ENCODE peak calls at places on chromosomes 6 and 20, in nine cellular contexts. One of them, this sample, is unnamed.

GRCh38 chr6:48658910-48659309 is 547.9 kb upstream of the PTCHD4 start:
- DNase-seq in right atrium auricular region: no peak
- DNase-seq in astrocyte: no peak
- DNase-seq in colonic mucosa: no peak
- DNase-seq in PC-9: no peak
- DNase-seq in ascending aorta: no peak
- DNase-seq in neural progenitor cell: no peak
- DNase-seq in upper lobe of left lung: no peak
- DNase-seq in OCI-LY7: no peak
- DNase-seq in this sample: no peak

GRCh38 chr20:35506872-35507638 is 22.4 kb downstream of the C20orf173 start:
- DNase-seq in right atrium auricular region: no peak
- DNase-seq in astrocyte: no peak
- DNase-seq in colonic mucosa: no peak
- DNase-seq in PC-9: peak; percentile 9
- DNase-seq in ascending aorta: no peak
- DNase-seq in neural progenitor cell: no peak
- DNase-seq in upper lobe of left lung: no peak
- DNase-seq in OCI-LY7: no peak
- DNase-seq in this sample: no peak

GRCh38 chr20:4886771-4887527 is 114.4 kb downstream of the SLC23A2 start:
- DNase-seq in right atrium auricular region: no peak
- DNase-seq in astrocyte: no peak
- DNase-seq in colonic mucosa: no peak
- DNase-seq in PC-9: no peak
- DNase-seq in ascending aorta: no peak
- DNase-seq in neural progenitor cell: no peak
- DNase-seq in upper lobe of left lung: no peak
- DNase-seq in OCI-LY7: no peak
- DNase-seq in this sample: no peak

GRCh38 chr6:118892248-118893094 is 1.5 kb upstream of the ASF1A start:
- DNase-seq in right atrium auricular region: no peak
- DNase-seq in astrocyte: peak; percentile 33
- DNase-seq in colonic mucosa: no peak
- DNase-seq in PC-9: no peak
- DNase-seq in ascending aorta: no peak
- DNase-seq in neural progenitor cell: no peak
- DNase-seq in upper lobe of left lung: no peak
- DNase-seq in OCI-LY7: peak; percentile 45
- DNase-seq in this sample: peak; percentile 45

GRCh38 chr20:35013421-35014411 is 58.0 kb downstream of the MYH7B start:
- DNase-seq in right atrium auricular region: peak; percentile 47
- DNase-seq in astrocyte: no peak
- DNase-seq in colonic mucosa: no peak
- DNase-seq in PC-9: no peak
- DNase-seq in ascending aorta: peak; percentile 37
- DNase-seq in neural progenitor cell: no peak
- DNase-seq in upper lobe of left lung: no peak
- DNase-seq in OCI-LY7: no peak
- DNase-seq in this sample: no peak

GRCh38 chr6:167827588-167828324 is 1.0 kb downstream of the AFDN start:
- DNase-seq in right atrium auricular region: no peak
- DNase-seq in astrocyte: no peak
- DNase-seq in colonic mucosa: peak; percentile 66
- DNase-seq in PC-9: peak; percentile 27
- DNase-seq in ascending aorta: peak; percentile 73
- DNase-seq in neural progenitor cell: peak; percentile 77
- DNase-seq in upper lobe of left lung: peak; percentile 37
- DNase-seq in OCI-LY7: peak; percentile 51
- DNase-seq in this sample: peak; percentile 63

GRCh38 chr20:33305591-33306057 is 22.6 kb downstream of the BPIFB1 start:
- DNase-seq in right atrium auricular region: no peak
- DNase-seq in astrocyte: no peak
- DNase-seq in colonic mucosa: no peak
- DNase-seq in PC-9: peak; percentile 37
- DNase-seq in ascending aorta: no peak
- DNase-seq in neural progenitor cell: no peak
- DNase-seq in upper lobe of left lung: no peak
- DNase-seq in OCI-LY7: no peak
- DNase-seq in this sample: no peak

GRCh38 chr6:156029296-156029985 is 573.8 kb upstream of the NOX3 start:
- DNase-seq in right atrium auricular region: no peak
- DNase-seq in astrocyte: no peak
- DNase-seq in colonic mucosa: no peak
- DNase-seq in PC-9: no peak
- DNase-seq in ascending aorta: no peak
- DNase-seq in neural progenitor cell: no peak
- DNase-seq in upper lobe of left lung: no peak
- DNase-seq in OCI-LY7: no peak
- DNase-seq in this sample: no peak

GRCh38 chr6:155351273-155352129 is 37.2 kb upstream of the TFB1M start:
- DNase-seq in right atrium auricular region: no peak
- DNase-seq in astrocyte: no peak
- DNase-seq in colonic mucosa: no peak
- DNase-seq in PC-9: no peak
- DNase-seq in ascending aorta: no peak
- DNase-seq in neural progenitor cell: no peak
- DNase-seq in upper lobe of left lung: no peak
- DNase-seq in OCI-LY7: peak; percentile 79
- DNase-seq in this sample: no peak

GRCh38 chr20:59958626-59959025 is 403 bp downstream of the CDH26 start:
- DNase-seq in right atrium auricular region: no peak
- DNase-seq in astrocyte: no peak
- DNase-seq in colonic mucosa: no peak
- DNase-seq in PC-9: no peak
- DNase-seq in ascending aorta: no peak
- DNase-seq in neural progenitor cell: peak; percentile 21
- DNase-seq in upper lobe of left lung: no peak
- DNase-seq in OCI-LY7: no peak
- DNase-seq in this sample: no peak
- H3K36me3 ChIP-seq in right atrium auricular region: no peaks in the 10 kb centered on the region
- H3K36me3 ChIP-seq in astrocyte: no peaks in the 10 kb centered on the region
- H3K36me3 ChIP-seq in colonic mucosa: no peaks in the 10 kb centered on the region
- H3K36me3 ChIP-seq in PC-9: no peaks in the 10 kb centered on the region
- H3K36me3 ChIP-seq in ascending aorta: no peaks in the 10 kb centered on the region
- H3K36me3 ChIP-seq in neural progenitor cell: no peaks in the 10 kb centered on the region
- H3K36me3 ChIP-seq in upper lobe of left lung: peaks cover 3% of the 10 kb centered on the region
- H3K36me3 ChIP-seq in OCI-LY7: no peaks in the 10 kb centered on the region
- H3K36me3 ChIP-seq in this sample: no peaks in the 10 kb centered on the region

GRCh38 chr6:32559747-32560146 is 29.7 kb upstream of the HLA-DRB5 start:
- DNase-seq in right atrium auricular region: no peak
- DNase-seq in astrocyte: no peak
- DNase-seq in colonic mucosa: no peak
- DNase-seq in PC-9: no peak
- DNase-seq in ascending aorta: no peak
- DNase-seq in neural progenitor cell: no peak
- DNase-seq in upper lobe of left lung: no peak
- DNase-seq in OCI-LY7: no peak
- DNase-seq in this sample: no peak

GRCh38 chr6:32562931-32563330 is 26.7 kb downstream of the HLA-DRB1 start:
- DNase-seq in right atrium auricular region: no peak
- DNase-seq in astrocyte: no peak
- DNase-seq in colonic mucosa: no peak
- DNase-seq in PC-9: no peak
- DNase-seq in ascending aorta: no peak
- DNase-seq in neural progenitor cell: no peak
- DNase-seq in upper lobe of left lung: no peak
- DNase-seq in OCI-LY7: no peak
- DNase-seq in this sample: no peak

GRCh38 chr6:32554269-32554919 is 24.3 kb upstream of the HLA-DRB5 start:
- DNase-seq in right atrium auricular region: no peak
- DNase-seq in astrocyte: no peak
- DNase-seq in colonic mucosa: no peak
- DNase-seq in PC-9: no peak
- DNase-seq in ascending aorta: no peak
- DNase-seq in neural progenitor cell: no peak
- DNase-seq in upper lobe of left lung: no peak
- DNase-seq in OCI-LY7: no peak
- DNase-seq in this sample: no peak

GRCh38 chr6:32553037-32553742 is 23.1 kb upstream of the HLA-DRB5 start:
- DNase-seq in right atrium auricular region: no peak
- DNase-seq in astrocyte: no peak
- DNase-seq in colonic mucosa: no peak
- DNase-seq in PC-9: no peak
- DNase-seq in ascending aorta: no peak
- DNase-seq in neural progenitor cell: no peak
- DNase-seq in upper lobe of left lung: no peak
- DNase-seq in OCI-LY7: no peak
- DNase-seq in this sample: no peak

DNA sequence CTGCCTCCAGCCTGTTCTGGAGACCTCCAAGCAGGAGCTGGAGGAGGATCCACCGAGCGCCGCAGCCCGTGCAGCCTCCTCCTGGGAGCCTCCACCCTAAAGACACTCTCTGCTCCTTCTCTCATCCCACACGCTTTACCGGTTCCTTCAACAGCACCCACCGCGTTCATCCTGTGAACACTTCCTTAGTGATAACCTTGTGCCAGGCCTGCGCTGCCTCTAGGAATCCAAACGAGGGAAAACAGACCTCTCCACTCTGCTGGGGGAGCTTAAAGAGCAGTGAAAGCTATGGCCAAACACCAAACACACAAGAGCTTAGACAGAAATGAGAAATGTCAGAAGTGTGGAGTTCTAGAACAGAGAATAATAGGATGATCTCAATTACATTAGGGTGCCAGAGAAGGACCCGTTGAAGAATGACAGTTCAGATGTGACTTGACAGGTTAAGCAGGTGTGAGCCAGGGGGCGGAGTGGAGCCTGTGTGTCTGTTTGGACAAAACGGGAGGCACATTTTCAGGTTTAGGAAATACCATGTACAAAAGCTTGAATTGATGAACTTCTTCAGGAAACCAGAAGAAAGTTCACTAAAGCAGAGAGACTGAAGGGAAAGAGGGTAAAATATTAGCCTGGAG is 28.5 kb upstream of the HLA-DRB5 start:
- DNase-seq in right atrium auricular region: no peak
- DNase-seq in astrocyte: no peak
- DNase-seq in colonic mucosa: no peak
- DNase-seq in PC-9: no peak
- DNase-seq in ascending aorta: no peak
- DNase-seq in neural progenitor cell: no peak
- DNase-seq in upper lobe of left lung: no peak
- DNase-seq in OCI-LY7: no peak
- DNase-seq in this sample: no peak
- H3K4me1 ChIP-seq in right atrium auricular region: no peaks in the 10 kb centered on the region
- H3K4me1 ChIP-seq in astrocyte: no peaks in the 10 kb centered on the region
- H3K4me1 ChIP-seq in colonic mucosa: no peaks in the 10 kb centered on the region
- H3K4me1 ChIP-seq in PC-9: no peaks in the 10 kb centered on the region
- H3K4me1 ChIP-seq in ascending aorta: no peaks in the 10 kb centered on the region
- H3K4me1 ChIP-seq in neural progenitor cell: no peaks in the 10 kb centered on the region
- H3K4me1 ChIP-seq in upper lobe of left lung: no peaks in the 10 kb centered on the region
- H3K4me1 ChIP-seq in OCI-LY7: no peaks in the 10 kb centered on the region
- H3K4me1 ChIP-seq in this sample: no peaks in the 10 kb centered on the region

GRCh38 chr6:63527658-63528514 is 44.4 kb upstream of the LOC128125822 start:
- DNase-seq in right atrium auricular region: no peak
- DNase-seq in astrocyte: peak; percentile 99
- DNase-seq in colonic mucosa: peak; percentile 88
- DNase-seq in PC-9: peak; percentile 77
- DNase-seq in ascending aorta: no peak
- DNase-seq in neural progenitor cell: no peak
- DNase-seq in upper lobe of left lung: peak; percentile 67
- DNase-seq in OCI-LY7: no peak
- DNase-seq in this sample: peak; percentile 51
- H3K27ac ChIP-seq in right atrium auricular region: no peak overlapping the region
- H3K27ac ChIP-seq in astrocyte: peak overlapping the region; percentile 2
- H3K27ac ChIP-seq in colonic mucosa: peak overlapping the region; percentile 53
- H3K27ac ChIP-seq in PC-9: peak overlapping the region; percentile 43
- H3K27ac ChIP-seq in ascending aorta: no peak overlapping the region
- H3K27ac ChIP-seq in neural progenitor cell: no peak overlapping the region
- H3K27ac ChIP-seq in upper lobe of left lung: no peak overlapping the region
- H3K27ac ChIP-seq in OCI-LY7: no peak overlapping the region
- H3K27ac ChIP-seq in this sample: no peak overlapping the region

GRCh38 chr20:63707558-63708300 is at the start of the genes ARFRP1 and ZGPAT:
- DNase-seq in right atrium auricular region: peak; percentile 85
- DNase-seq in astrocyte: peak; percentile 55
- DNase-seq in colonic mucosa: peak; percentile 94
- DNase-seq in PC-9: peak; percentile 91
- DNase-seq in ascending aorta: peak; percentile 94
- DNase-seq in neural progenitor cell: peak; percentile 95
- DNase-seq in upper lobe of left lung: peak; percentile 91
- DNase-seq in OCI-LY7: peak; percentile 90
- DNase-seq in this sample: peak; percentile 78

GRCh38 chr20:63706027-63706695 is 1.6 kb downstream of the ARFRP1 start:
- DNase-seq in right atrium auricular region: no peak
- DNase-seq in astrocyte: no peak
- DNase-seq in colonic mucosa: peak; percentile 57
- DNase-seq in PC-9: no peak
- DNase-seq in ascending aorta: peak; percentile 58
- DNase-seq in neural progenitor cell: no peak
- DNase-seq in upper lobe of left lung: no peak
- DNase-seq in OCI-LY7: no peak
- DNase-seq in this sample: no peak

GRCh38 chr20:63709149-63709527 is 1.3 kb downstream of the ZGPAT start:
- DNase-seq in right atrium auricular region: no peak
- DNase-seq in astrocyte: no peak
- DNase-seq in colonic mucosa: no peak
- DNase-seq in PC-9: no peak
- DNase-seq in ascending aorta: no peak
- DNase-seq in neural progenitor cell: no peak
- DNase-seq in upper lobe of left lung: no peak
- DNase-seq in OCI-LY7: no peak
- DNase-seq in this sample: no peak

GRCh38 chr20:63706852-63707557 is 771 bp downstream of the ARFRP1 start:
- DNase-seq in right atrium auricular region: no peak
- DNase-seq in astrocyte: no peak
- DNase-seq in colonic mucosa: peak; percentile 66
- DNase-seq in PC-9: peak; percentile 69
- DNase-seq in ascending aorta: peak; percentile 70
- DNase-seq in neural progenitor cell: peak; percentile 59
- DNase-seq in upper lobe of left lung: peak; percentile 58
- DNase-seq in OCI-LY7: peak; percentile 74
- DNase-seq in this sample: peak; percentile 61

DNA sequence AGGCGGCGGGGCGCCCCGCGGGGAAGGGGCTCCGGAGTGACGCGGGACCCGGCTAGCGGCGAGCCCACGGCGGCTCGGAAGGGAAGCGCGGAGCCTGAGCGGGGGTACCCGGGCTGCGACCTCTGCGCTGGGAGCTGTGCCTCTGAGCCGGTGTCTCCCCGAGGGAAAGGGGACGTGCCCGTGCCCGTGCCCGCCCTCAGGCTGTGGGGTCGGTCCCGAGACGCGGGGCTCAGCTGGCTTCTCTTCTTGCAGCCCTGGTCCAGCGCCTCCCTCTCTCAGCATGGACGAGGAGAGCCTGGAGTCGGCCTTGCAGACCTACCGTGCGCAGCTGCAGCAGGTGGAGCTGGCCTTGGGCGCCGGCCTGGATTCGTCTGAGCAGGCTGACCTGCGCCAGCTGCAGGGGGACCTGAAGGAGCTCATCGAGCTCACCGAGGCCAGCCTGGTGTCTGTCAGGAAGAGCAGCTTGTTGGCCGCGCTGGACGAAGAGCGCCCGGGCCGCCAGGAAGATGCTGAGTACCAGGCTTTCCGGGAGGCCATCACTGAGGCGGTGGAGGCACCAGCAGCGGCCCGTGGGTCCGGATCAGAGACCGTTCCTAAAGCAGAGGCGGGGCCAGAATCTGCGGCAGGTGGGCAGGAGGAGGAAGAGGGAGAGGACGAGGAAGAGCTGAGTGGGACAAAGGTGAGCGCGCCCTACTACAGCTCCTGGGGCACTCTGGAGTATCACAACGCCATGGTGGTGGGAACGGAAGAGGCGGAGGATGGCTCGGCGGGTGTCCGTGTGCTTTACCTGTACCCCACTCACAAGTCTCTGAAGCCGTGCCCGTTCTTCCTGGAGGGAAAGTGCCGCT is 686 bp downstream of the ZGPAT start:
- DNase-seq in right atrium auricular region: no peak
- DNase-seq in astrocyte: no peak
- DNase-seq in colonic mucosa: no peak
- DNase-seq in PC-9: no peak
- DNase-seq in ascending aorta: no peak
- DNase-seq in neural progenitor cell: peak; percentile 54
- DNase-seq in upper lobe of left lung: peak; percentile 23
- DNase-seq in OCI-LY7: no peak
- DNase-seq in this sample: no peak
- H3K36me3 ChIP-seq in right atrium auricular region: peaks cover 44% of the 10 kb centered on the region
- H3K36me3 ChIP-seq in astrocyte: peaks cover 25% of the 10 kb centered on the region
- H3K36me3 ChIP-seq in colonic mucosa: peaks cover 11% of the 10 kb centered on the region
- H3K36me3 ChIP-seq in PC-9: peaks cover 47% of the 10 kb centered on the region
- H3K36me3 ChIP-seq in ascending aorta: peaks cover 32% of the 10 kb centered on the region
- H3K36me3 ChIP-seq in neural progenitor cell: peaks cover 22% of the 10 kb centered on the region
- H3K36me3 ChIP-seq in upper lobe of left lung: peaks cover 70% of the 10 kb centered on the region
- H3K36me3 ChIP-seq in OCI-LY7: peaks cover 80% of the 10 kb centered on the region
- H3K36me3 ChIP-seq in this sample: peaks cover 98% of the 10 kb centered on the region

This sample was measured in SJSA1.